ENCODE peak calls at places on chromosomes 2 and 18, in ten cellular contexts. L, R, S, C, D, J, K, X, N and F are unnamed samples.
A peak's percentile ranks its signal among the peaks of the same experiment; 100 is the strongest.

GRCh38 chr2:106030287-106031268 is 163.5 kb downstream of the UXS1 start:
- DNase-seq in R (no peak), L (peak; percentile 81), D (no peak), C (no peak), S (peak; percentile 63), K (no peak), X (no peak), J (peak; percentile 0), N (no peak), F (peak; percentile 60)

GRCh38 chr2:8623958-8624591 is 57.8 kb upstream of the ID2 start:
- DNase-seq in C (no peak), S (no peak), N (no peak), D (no peak), J (peak; percentile 8), R (no peak), L (no peak), X (no peak), K (no peak), F (no peak)

GRCh38 chr18:45522371-45522770 is 92.9 kb upstream of the SLC14A2 start:
- DNase-seq in K (no peak), X (no peak), N (no peak), S (no peak), L (peak; percentile 2), J (no peak), D (no peak), R (no peak), C (no peak), F (no peak)

GRCh38 chr18:12766986-12767433 is 64.2 kb downstream of the PSMG2 start:
- DNase-seq in S (no peak), X (no peak), C (peak; percentile 30), D (no peak), N (no peak), R (peak; percentile 35), K (no peak), L (no peak), J (no peak), F (no peak)

GRCh38 chr2:230847883-230848388 is 16.8 kb upstream of the ITM2C start:
- DNase-seq in D (peak; percentile 17), J (peak; percentile 71), C (peak; percentile 87), S (peak; percentile 94), X (peak; percentile 64), K (no peak), L (peak; percentile 77), N (peak; percentile 47), R (peak; percentile 88), F (peak; percentile 80)

GRCh38 chr2:107384426-107384825 is 442.3 kb upstream of the RGPD4 start:
- DNase-seq in K (no peak), D (no peak), C (no peak), S (no peak), J (no peak), L (no peak), N (no peak), R (peak; percentile 35), X (no peak), F (no peak)

GRCh38 chr2:7010376-7010775 is 93.2 kb downstream of the RNF144A start:
- DNase-seq in C (no peak), S (no peak), D (no peak), R (no peak), K (no peak), J (no peak), L (peak; percentile 3), X (no peak), N (no peak), F (no peak)

GRCh38 chr18:58525928-58526424 is 102.9 kb downstream of the ALPK2 start:
- DNase-seq in R (no peak), S (no peak), L (no peak), J (no peak), K (no peak), C (no peak), X (peak; percentile 58), D (no peak), N (no peak), F (no peak)

GRCh38 chr18:45549296-45549695 is 66.0 kb upstream of the SLC14A2 start:
- DNase-seq in S (no peak), X (no peak), C (no peak), D (no peak), K (no peak), N (no peak), R (no peak), J (no peak), L (no peak), F (no peak)

GRCh38 chr2:166025313-166025712 is 71.7 kb upstream of the TTC21B start:
- DNase-seq in C (no peak), J (no peak), X (no peak), L (no peak), N (no peak), D (no peak), R (no peak), S (no peak), K (no peak), F (no peak)

GRCh38 chr2:128543646-128544045 is 225.0 kb upstream of the HS6ST1 start:
- DNase-seq in C (no peak), K (no peak), X (no peak), J (no peak), R (no peak), S (no peak), L (no peak), D (no peak), N (no peak), F (no peak)

GRCh38 chr2:23697676-23698075 is 229.2 kb downstream of the ATAD2B start:
- DNase-seq in R (no peak), D (no peak), N (no peak), L (peak; percentile 82), J (no peak), C (no peak), S (no peak), K (no peak), X (no peak), F (peak; percentile 87)

GRCh38 chr2:65129276-65129612 is 662 bp downstream of the RAB1A start:
- DNase-seq in N (no peak), C (peak; percentile 63), S (peak; percentile 24), D (no peak), X (peak; percentile 40), R (no peak), J (no peak), L (no peak), K (no peak), F (no peak)

GRCh38 chr2:46462936-46463335 is 16.4 kb upstream of the TMEM247 start:
- DNase-seq in C (no peak), R (no peak), S (no peak), J (no peak), X (no peak), K (no peak), N (no peak), D (no peak), L (peak; percentile 75), F (peak; percentile 7)

GRCh38 chr18:77100751-77101355 is 31.7 kb downstream of the MBP start:
- DNase-seq in N (peak; percentile 22), X (no peak), K (no peak), D (no peak), L (no peak), R (no peak), J (no peak), C (no peak), S (peak; percentile 35), F (no peak)

GRCh38 chr2:130954873-130955272 is 118.2 kb downstream of the ARHGEF4 start:
- DNase-seq in K (no peak), X (no peak), L (no peak), D (no peak), N (no peak), J (no peak), R (no peak), S (no peak), C (no peak), F (no peak)

GRCh38 chr2:101116841-101117552 is 34.2 kb downstream of the TBC1D8 start:
- DNase-seq in K (no peak), X (no peak), J (peak; percentile 76), L (no peak), S (no peak), C (peak; percentile 70), D (no peak), N (no peak), R (no peak), F (no peak)

GRCh38 chr18:34592961-34593382 is 117.1 kb upstream of the DTNA start:
- DNase-seq in D (no peak), R (peak; percentile 10), K (no peak), X (no peak), S (no peak), C (peak; percentile 11), L (peak; percentile 59), N (peak; percentile 45), J (peak; percentile 52), F (peak; percentile 5)

GRCh38 chr2:84741182-84741822 is 139.6 kb downstream of the TRABD2A start:
- DNase-seq in N (peak; percentile 41), R (peak; percentile 55), C (peak; percentile 42), D (no peak), J (peak; percentile 29), S (peak; percentile 59), K (no peak), L (peak; percentile 43), X (peak; percentile 50), F (peak; percentile 68)

GRCh38 chr2:105775809-105776559 is 31.3 kb downstream of the NCK2 start:
- DNase-seq in N (no peak), D (no peak), S (no peak), L (no peak), C (no peak), X (peak; percentile 62), R (no peak), K (no peak), J (peak; percentile 0), F (no peak)

GRCh38 chr2:127226132-127226519 is 6.0 kb upstream of the CYP27C1 start:
- DNase-seq in R (no peak), X (no peak), N (no peak), K (no peak), L (no peak), S (no peak), C (peak; percentile 13), D (no peak), J (no peak), F (no peak)